ENCODE peak calls at places on chromosome 2, in five cellular contexts. One of them, this sample, is unnamed.

GRCh38 chr2:9179572-9180201 is 26.9 kb upstream of the ASAP2 start:
- DNase-seq in GM23248: peak
- DNase-seq in astrocyte: peak
- DNase-seq in HepG2: peak
- DNase-seq in mammary epithelial cell: peak
- DNase-seq in this sample: peak

GRCh38 chr2:148350211-148350610 is 294.3 kb upstream of the EPC2 start:
- DNase-seq in astrocyte: no peak
- DNase-seq in HepG2: no peak
- DNase-seq in GM23248: no peak
- DNase-seq in mammary epithelial cell: no peak
- DNase-seq in this sample: no peak

GRCh38 chr2:240595381-240596079 is 9.0 kb downstream of the CAPN10 start:
- DNase-seq in GM23248: peak
- DNase-seq in mammary epithelial cell: no peak
- DNase-seq in HepG2: peak
- DNase-seq in astrocyte: no peak
- DNase-seq in this sample: no peak

GRCh38 chr2:85768713-85769112 is 14.9 kb downstream of the ATOH8 start:
- DNase-seq in HepG2: no peak
- DNase-seq in mammary epithelial cell: no peak
- DNase-seq in astrocyte: no peak
- DNase-seq in GM23248: peak
- DNase-seq in this sample: no peak

GRCh38 chr2:198890490-198890889 is 567.2 kb downstream of the SATB2 start:
- DNase-seq in mammary epithelial cell: no peak
- DNase-seq in astrocyte: no peak
- DNase-seq in HepG2: no peak
- DNase-seq in GM23248: no peak
- DNase-seq in this sample: no peak

GRCh38 chr2:44010266-44010665 is 14.5 kb upstream of the LRPPRC start:
- DNase-seq in HepG2: no peak
- DNase-seq in astrocyte: peak
- DNase-seq in mammary epithelial cell: no peak
- DNase-seq in GM23248: no peak
- DNase-seq in this sample: no peak

GRCh38 chr2:241739651-241740050 is 5.2 kb downstream of the D2HGDH start:
- DNase-seq in GM23248: peak
- DNase-seq in mammary epithelial cell: no peak
- DNase-seq in HepG2: no peak
- DNase-seq in astrocyte: peak
- DNase-seq in this sample: no peak

GRCh38 chr2:187544371-187545080 is 9.7 kb downstream of the TFPI start:
- DNase-seq in mammary epithelial cell: no peak
- DNase-seq in GM23248: no peak
- DNase-seq in astrocyte: peak
- DNase-seq in HepG2: no peak
- DNase-seq in this sample: no peak

GRCh38 chr2:202064206-202064880 is 8.7 kb upstream of the KIAA2012 start:
- DNase-seq in astrocyte: peak
- DNase-seq in GM23248: peak
- DNase-seq in HepG2: no peak
- DNase-seq in mammary epithelial cell: peak
- DNase-seq in this sample: peak

GRCh38 chr2:229431331-229431954 is 160.4 kb upstream of the PID1 start:
- DNase-seq in mammary epithelial cell: peak
- DNase-seq in HepG2: peak
- DNase-seq in GM23248: peak
- DNase-seq in astrocyte: peak
- DNase-seq in this sample: peak

GRCh38 chr2:168060956-168061750 is 186.2 kb downstream of the STK39 start:
- DNase-seq in mammary epithelial cell: peak
- DNase-seq in GM23248: peak
- DNase-seq in astrocyte: peak
- DNase-seq in HepG2: no peak
- DNase-seq in this sample: no peak

GRCh38 chr2:157260403-157261198 is 3.1 kb downstream of the GALNT5 start:
- DNase-seq in HepG2: no peak
- DNase-seq in astrocyte: no peak
- DNase-seq in mammary epithelial cell: no peak
- DNase-seq in GM23248: no peak
- DNase-seq in this sample: no peak

GRCh38 chr2:179861027-179861776 is at the start of gene ZNF385B:
- DNase-seq in astrocyte: peak
- DNase-seq in GM23248: peak
- DNase-seq in mammary epithelial cell: peak
- DNase-seq in HepG2: no peak
- DNase-seq in this sample: no peak

GRCh38 chr2:52036853-52037252 is 1004.9 kb upstream of the NRXN1 start:
- DNase-seq in mammary epithelial cell: no peak
- DNase-seq in HepG2: no peak
- DNase-seq in astrocyte: no peak
- DNase-seq in GM23248: no peak
- DNase-seq in this sample: peak

GRCh38 chr2:215461836-215462532 is 26.1 kb upstream of the FN1 start:
- DNase-seq in GM23248: peak
- DNase-seq in HepG2: no peak
- DNase-seq in mammary epithelial cell: peak
- DNase-seq in astrocyte: peak
- DNase-seq in this sample: no peak

GRCh38 chr2:26164231-26164630 is 8.7 kb upstream of the GAREM2 start:
- DNase-seq in GM23248: no peak
- DNase-seq in mammary epithelial cell: no peak
- DNase-seq in astrocyte: no peak
- DNase-seq in HepG2: no peak
- DNase-seq in this sample: no peak

GRCh38 chr2:36238126-36238525 is 117.5 kb upstream of the CRIM1 start:
- DNase-seq in mammary epithelial cell: no peak
- DNase-seq in HepG2: no peak
- DNase-seq in GM23248: no peak
- DNase-seq in astrocyte: no peak
- DNase-seq in this sample: no peak

GRCh38 chr2:216649573-216649972 is 16.4 kb downstream of the IGFBP2 start:
- DNase-seq in GM23248: no peak
- DNase-seq in mammary epithelial cell: no peak
- DNase-seq in HepG2: no peak
- DNase-seq in astrocyte: no peak
- DNase-seq in this sample: no peak

GRCh38 chr2:240060977-240061591 is 7.8 kb upstream of the OR6B3 start:
- DNase-seq in GM23248: peak
- DNase-seq in mammary epithelial cell: peak
- DNase-seq in HepG2: peak
- DNase-seq in astrocyte: peak
- DNase-seq in this sample: peak

GRCh38 chr2:86499326-86499725 is 58.2 kb downstream of the KDM3A start:
- DNase-seq in mammary epithelial cell: peak
- DNase-seq in astrocyte: no peak
- DNase-seq in GM23248: no peak
- DNase-seq in HepG2: no peak
- DNase-seq in this sample: no peak

GRCh38 chr2:160402997-160403979 is 90.3 kb downstream of the RBMS1 start:
- DNase-seq in mammary epithelial cell: peak
- DNase-seq in HepG2: no peak
- DNase-seq in GM23248: peak
- DNase-seq in astrocyte: peak
- DNase-seq in this sample: no peak

GRCh38 chr2:168708099-168708498 is 94.3 kb upstream of the NOSTRIN start:
- DNase-seq in astrocyte: no peak
- DNase-seq in mammary epithelial cell: no peak
- DNase-seq in GM23248: no peak
- DNase-seq in HepG2: no peak
- DNase-seq in this sample: no peak

GRCh38 chr2:24359701-24360049 is 661 bp downstream of the ITSN2 start:
- DNase-seq in mammary epithelial cell: peak
- DNase-seq in GM23248: peak
- DNase-seq in astrocyte: peak
- DNase-seq in HepG2: no peak
- DNase-seq in this sample: no peak

GRCh38 chr2:240133401-240133800 is 2.7 kb downstream of the COPS9 start:
- DNase-seq in HepG2: no peak
- DNase-seq in astrocyte: no peak
- DNase-seq in mammary epithelial cell: no peak
- DNase-seq in GM23248: no peak
- DNase-seq in this sample: no peak

GRCh38 chr2:11851881-11852280 is 105.4 kb downstream of the LPIN1 start:
- DNase-seq in HepG2: no peak
- DNase-seq in astrocyte: no peak
- DNase-seq in GM23248: no peak
- DNase-seq in mammary epithelial cell: peak
- DNase-seq in this sample: no peak

GRCh38 chr2:11855120-11855760 is 108.8 kb downstream of the LPIN1 start:
- DNase-seq in GM23248: no peak
- DNase-seq in astrocyte: no peak
- DNase-seq in HepG2: no peak
- DNase-seq in mammary epithelial cell: no peak
- DNase-seq in this sample: no peak

GRCh38 chr2:11852526-11853196 is 106.2 kb downstream of the LPIN1 start:
- DNase-seq in GM23248: no peak
- DNase-seq in mammary epithelial cell: no peak
- DNase-seq in astrocyte: no peak
- DNase-seq in HepG2: no peak
- DNase-seq in this sample: no peak

GRCh38 chr2:11856095-11856494 is 109.7 kb downstream of the LPIN1 start:
- DNase-seq in HepG2: no peak
- DNase-seq in mammary epithelial cell: no peak
- DNase-seq in GM23248: no peak
- DNase-seq in astrocyte: no peak
- DNase-seq in this sample: no peak

GRCh38 chr2:11853197-11853588 is 106.8 kb downstream of the LPIN1 start:
- DNase-seq in GM23248: no peak
- DNase-seq in mammary epithelial cell: no peak
- DNase-seq in astrocyte: no peak
- DNase-seq in HepG2: no peak
- DNase-seq in this sample: no peak
- TF ChIP-seq EZH2 in GM23248: no peak
- TF ChIP-seq EZH2 in mammary epithelial cell: no peak
- TF ChIP-seq EZH2 in astrocyte: no peak
- TF ChIP-seq EZH2 in HepG2: no peak
- TF ChIP-seq EZH2 in this sample: no peak

GRCh38 chr2:3703741-3704355 is 473 bp downstream of the DCDC2C start:
- DNase-seq in mammary epithelial cell: no peak
- DNase-seq in GM23248: peak
- DNase-seq in astrocyte: no peak
- DNase-seq in HepG2: no peak
- DNase-seq in this sample: no peak
- TF ChIP-seq EZH2 in mammary epithelial cell: no peak
- TF ChIP-seq EZH2 in GM23248: no peak
- TF ChIP-seq EZH2 in astrocyte: peak
- TF ChIP-seq EZH2 in HepG2: no peak
- TF ChIP-seq EZH2 in this sample: no peak

GRCh38 chr2:55200416-55200815 is 31.7 kb downstream of the CLHC1 start:
- DNase-seq in HepG2: no peak
- DNase-seq in GM23248: no peak
- DNase-seq in astrocyte: no peak
- DNase-seq in mammary epithelial cell: no peak
- DNase-seq in this sample: no peak

GRCh38 chr2:55196526-55196925 is 35.6 kb downstream of the CLHC1 start:
- DNase-seq in GM23248: no peak
- DNase-seq in astrocyte: no peak
- DNase-seq in mammary epithelial cell: no peak
- DNase-seq in HepG2: no peak
- DNase-seq in this sample: no peak
- TF ChIP-seq EZH2 in GM23248: no peak
- TF ChIP-seq EZH2 in astrocyte: no peak
- TF ChIP-seq EZH2 in mammary epithelial cell: no peak
- TF ChIP-seq EZH2 in HepG2: no peak
- TF ChIP-seq EZH2 in this sample: no peak

GRCh38 chr2:45975752-45976517 is 321.3 kb upstream of the EPAS1 start:
- DNase-seq in mammary epithelial cell: no peak
- DNase-seq in HepG2: no peak
- DNase-seq in GM23248: no peak
- DNase-seq in astrocyte: no peak
- DNase-seq in this sample: no peak

GRCh38 chr2:45974762-45975408 is 322.3 kb upstream of the EPAS1 start:
- DNase-seq in astrocyte: no peak
- DNase-seq in GM23248: no peak
- DNase-seq in mammary epithelial cell: no peak
- DNase-seq in HepG2: no peak
- DNase-seq in this sample: no peak

GRCh38 chr2:45981388-45981930 is 315.7 kb upstream of the EPAS1 start:
- DNase-seq in GM23248: no peak
- DNase-seq in HepG2: no peak
- DNase-seq in mammary epithelial cell: no peak
- DNase-seq in astrocyte: no peak
- DNase-seq in this sample: no peak

GRCh38 chr2:45980161-45980852 is 316.9 kb upstream of the EPAS1 start:
- DNase-seq in GM23248: no peak
- DNase-seq in mammary epithelial cell: peak
- DNase-seq in HepG2: no peak
- DNase-seq in astrocyte: no peak
- DNase-seq in this sample: no peak

GRCh38 chr2:45978302-45978859 is 318.8 kb upstream of the EPAS1 start:
- DNase-seq in GM23248: no peak
- DNase-seq in mammary epithelial cell: no peak
- DNase-seq in astrocyte: no peak
- DNase-seq in HepG2: no peak
- DNase-seq in this sample: no peak
- TF ChIP-seq EZH2 in GM23248: no peak
- TF ChIP-seq EZH2 in mammary epithelial cell: no peak
- TF ChIP-seq EZH2 in astrocyte: no peak
- TF ChIP-seq EZH2 in HepG2: no peak
- TF ChIP-seq EZH2 in this sample: no peak

This sample was measured in PC-9.